ENCODE peak calls at places on chromosomes 12 and 14, in four cellular contexts. S is psoas muscle, U is heart right ventricle, H is ovary. J is an unnamed sample. For H3K4me1, the result is how much of the 10 kb centered on the place peaks cover.

GRCh38 chr12:104741072-104741471 is 217.0 kb downstream of the SLC41A2 start:
- DNase-seq in S (no peak), H (no peak), U (no peak), J (no peak)

GRCh38 chr14:74682169-74682952 is 30.5 kb downstream of the AREL1 start:
- DNase-seq in H (no peak), S (no peak), U (no peak), J (no peak)

GRCh38 chr14:88879016-88879415 is 54.6 kb downstream of the TTC8 start:
- DNase-seq in U (no peak), S (no peak), H (no peak), J (no peak)

GRCh38 chr14:63852817-63853730 is at the start of gene SYNE2:
- DNase-seq in S (peak), U (peak), H (peak), J (peak)

GRCh38 chr12:25045869-25046268 is 97.0 kb upstream of the BCAT1 start:
- DNase-seq in H (no peak), U (no peak), S (no peak), J (no peak)

GRCh38 chr12:102806592-102806991 is 110.5 kb downstream of the PAH start:
- DNase-seq in H (no peak), S (no peak), U (no peak), J (no peak)

GRCh38 chr12:108837680-108838079 is 19.7 kb downstream of the SSH1 start:
- DNase-seq in U (no peak), S (peak), H (no peak), J (no peak)

GRCh38 chr12:124744659-124745467 is 118.8 kb downstream of the SCARB1 start:
- DNase-seq in U (no peak), H (no peak), S (peak), J (no peak)

GRCh38 chr12:22287776-22288621 is 46.5 kb downstream of the ST8SIA1 start:
- DNase-seq in U (no peak), H (no peak), S (no peak), J (peak)

DNA sequence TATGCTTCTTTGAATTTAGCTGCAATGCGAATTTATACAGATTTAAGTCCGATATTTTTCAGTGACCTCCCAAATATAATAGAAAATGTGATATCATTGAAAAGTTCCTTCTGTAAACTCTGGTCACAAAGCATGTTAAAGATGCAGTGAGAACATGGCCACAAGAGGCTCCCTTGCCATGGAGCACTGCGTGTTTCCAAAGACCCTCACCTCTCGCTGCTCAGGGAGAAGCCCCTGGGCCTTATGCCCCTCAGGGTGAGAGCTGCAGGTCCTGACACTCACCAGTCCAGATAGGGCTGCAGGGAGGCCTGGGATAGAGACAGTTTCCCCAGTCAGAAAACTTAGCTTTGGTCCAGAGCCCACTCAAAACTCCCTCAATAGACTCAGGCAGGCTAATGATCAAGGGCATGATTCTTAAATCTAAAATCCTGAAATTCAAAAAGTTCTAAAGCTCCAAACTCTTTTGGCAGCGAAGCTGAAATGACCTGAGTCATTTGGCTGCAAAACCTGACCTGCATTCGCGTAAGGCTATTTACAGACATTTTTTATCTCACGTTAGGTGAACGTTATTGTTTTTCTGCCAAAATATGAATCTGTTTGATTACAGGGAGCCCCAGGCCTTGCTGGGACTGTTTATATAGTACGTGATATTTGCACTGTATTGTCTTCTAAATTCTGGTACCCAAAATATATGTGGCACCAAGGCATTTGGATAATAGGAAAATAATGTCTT is 67.8 kb downstream of the CAPZA3 start:
- DNase-seq in S (no peak), H (no peak), U (no peak), J (no peak)
- TF ChIP-seq CTCF in S (no peak), H (no peak), U (no peak), J (no peak)

DNA sequence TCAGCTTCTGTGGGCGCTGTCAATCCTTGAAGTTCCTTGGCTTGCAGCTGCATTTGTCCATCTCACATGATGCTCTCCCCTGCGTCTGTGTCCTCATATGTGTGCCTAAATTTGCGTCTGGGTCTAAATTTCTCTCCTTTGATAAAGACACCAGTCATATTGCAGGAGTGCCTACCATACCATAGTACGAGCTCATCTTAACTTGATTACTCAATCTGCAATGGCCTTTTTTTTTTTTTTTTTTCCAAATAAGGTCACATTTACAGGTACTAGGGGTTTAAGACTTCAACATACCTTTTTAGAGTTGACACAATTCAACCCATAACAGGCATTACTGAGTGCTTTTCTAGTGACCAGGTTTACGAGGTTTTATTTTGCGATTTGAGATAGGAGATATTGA is 233.3 kb upstream of the TBX3 start:
- DNase-seq in H (no peak), U (no peak), S (no peak), J (no peak)
- H3K4me1 ChIP-seq in H (under half), U (under half), S (under half), J (under half)

GRCh38 chr12:132444957-132445883 is 44.7 kb upstream of the FBRSL1 start:
- DNase-seq in U (no peak), H (no peak), S (no peak), J (no peak)
- H3K4me3 ChIP-seq in U (peak), H (peak), S (no peak), J (no peak)

GRCh38 chr12:6570264-6570887 is 2.3 kb upstream of the NOP2 start:
- DNase-seq in H (peak), S (peak), U (no peak), J (no peak)
- TF ChIP-seq CTCF in H (no peak), S (peak), U (peak), J (peak)

DNA sequence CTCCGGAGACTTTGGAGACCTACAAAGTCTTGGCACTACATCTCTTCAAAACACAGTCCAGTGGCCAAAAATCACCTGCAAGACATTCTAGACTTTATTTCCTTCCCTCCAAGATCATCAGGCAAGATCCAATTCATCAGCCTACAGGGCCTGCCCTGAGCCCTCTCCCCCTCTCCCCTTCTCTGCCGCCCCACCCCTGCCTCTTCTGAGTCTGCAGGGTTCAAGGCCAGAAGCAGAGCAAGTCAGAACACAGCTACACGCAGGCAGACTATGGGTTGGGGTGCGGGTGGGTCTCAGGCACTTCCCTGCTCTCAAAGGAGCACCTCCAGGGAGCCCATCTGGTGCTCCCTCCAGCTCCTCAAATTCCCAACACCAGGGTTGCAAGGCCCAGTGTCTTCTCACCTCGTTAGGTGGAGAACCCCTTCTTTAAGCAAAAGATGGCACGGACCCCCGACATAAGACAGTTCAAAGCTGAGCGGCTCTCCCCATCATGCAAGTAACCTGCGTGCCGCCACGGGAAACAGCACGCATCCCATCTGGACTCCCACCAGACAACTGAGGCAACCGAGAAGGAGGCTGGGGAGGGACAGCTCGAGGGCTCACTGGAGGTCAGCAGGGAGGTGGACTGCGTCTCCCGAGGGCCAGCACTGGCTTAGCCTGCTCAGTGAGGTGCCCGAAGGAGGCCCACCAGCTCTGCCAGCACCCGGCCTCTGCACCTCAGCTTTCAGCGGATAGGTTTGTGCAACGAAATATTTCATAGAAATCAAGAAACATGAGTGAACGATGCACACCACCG is 5.6 kb upstream of the INF2 start:
- DNase-seq in U (no peak), S (peak), H (no peak), J (no peak)
- H3K4me1 ChIP-seq in U (half or more), S (under half), H (under half), J (under half)

GRCh38 chr12:12909995-12910391 is 18.6 kb downstream of the GPRC5A start:
- DNase-seq in S (no peak), U (no peak), H (peak), J (no peak)

GRCh38 chr12:12915654-12916053 is 24.3 kb downstream of the GPRC5A start:
- DNase-seq in H (no peak), S (no peak), U (no peak), J (no peak)

GRCh38 chr12:12916135-12916956 is 25.0 kb downstream of the GPRC5A start:
- DNase-seq in S (peak), H (peak), U (peak), J (peak)

GRCh38 chr12:12909228-12909994 is 18.0 kb downstream of the GPRC5A start:
- DNase-seq in H (no peak), S (no peak), U (no peak), J (no peak)

GRCh38 chr12:12913626-12914388 is 22.4 kb downstream of the GPRC5A start:
- DNase-seq in H (no peak), S (no peak), U (no peak), J (peak)
- H3K4me3 ChIP-seq in H (no peak), S (no peak), U (no peak), J (no peak)

GRCh38 chr12:20144341-20144740 is 224.0 kb upstream of the PDE3A start:
- DNase-seq in H (no peak), S (no peak), U (no peak), J (no peak)

GRCh38 chr12:20148241-20148640 is 220.1 kb upstream of the PDE3A start:
- DNase-seq in H (no peak), U (no peak), S (no peak), J (no peak)

GRCh38 chr12:20140751-20141150 is 227.6 kb upstream of the PDE3A start:
- DNase-seq in H (no peak), U (no peak), S (no peak), J (no peak)

GRCh38 chr12:20142295-20142694 is 226.0 kb upstream of the PDE3A start:
- DNase-seq in S (no peak), H (no peak), U (no peak), J (no peak)

GRCh38 chr12:20142956-20143355 is 225.4 kb upstream of the PDE3A start:
- DNase-seq in U (no peak), H (no peak), S (no peak), J (no peak)
- TF ChIP-seq CTCF in U (no peak), H (no peak), S (no peak), J (peak)

GRCh38 chr14:91387996-91388395 is 29.6 kb downstream of the CCDC88C start:
- DNase-seq in U (no peak), H (no peak), S (no peak), J (no peak)
- H3K4me1 ChIP-seq in U (under half), H (under half), S (under half), J (under half)

GRCh38 chr14:23035303-23036164 is 834 bp upstream of the PSMB5 start:
- DNase-seq in U (no peak), H (no peak), S (no peak), J (no peak)

GRCh38 chr14:23030936-23031335 is 3.8 kb downstream of the PSMB5 start:
- DNase-seq in S (no peak), U (no peak), H (no peak), J (no peak)

GRCh38 chr14:23040100-23040499 is 1.9 kb upstream of the PSMB11 start:
- DNase-seq in S (no peak), U (no peak), H (no peak), J (no peak)

GRCh38 chr14:23033801-23034497 is 751 bp downstream of the PSMB5 start:
- DNase-seq in S (no peak), H (no peak), U (no peak), J (no peak)

DNA sequence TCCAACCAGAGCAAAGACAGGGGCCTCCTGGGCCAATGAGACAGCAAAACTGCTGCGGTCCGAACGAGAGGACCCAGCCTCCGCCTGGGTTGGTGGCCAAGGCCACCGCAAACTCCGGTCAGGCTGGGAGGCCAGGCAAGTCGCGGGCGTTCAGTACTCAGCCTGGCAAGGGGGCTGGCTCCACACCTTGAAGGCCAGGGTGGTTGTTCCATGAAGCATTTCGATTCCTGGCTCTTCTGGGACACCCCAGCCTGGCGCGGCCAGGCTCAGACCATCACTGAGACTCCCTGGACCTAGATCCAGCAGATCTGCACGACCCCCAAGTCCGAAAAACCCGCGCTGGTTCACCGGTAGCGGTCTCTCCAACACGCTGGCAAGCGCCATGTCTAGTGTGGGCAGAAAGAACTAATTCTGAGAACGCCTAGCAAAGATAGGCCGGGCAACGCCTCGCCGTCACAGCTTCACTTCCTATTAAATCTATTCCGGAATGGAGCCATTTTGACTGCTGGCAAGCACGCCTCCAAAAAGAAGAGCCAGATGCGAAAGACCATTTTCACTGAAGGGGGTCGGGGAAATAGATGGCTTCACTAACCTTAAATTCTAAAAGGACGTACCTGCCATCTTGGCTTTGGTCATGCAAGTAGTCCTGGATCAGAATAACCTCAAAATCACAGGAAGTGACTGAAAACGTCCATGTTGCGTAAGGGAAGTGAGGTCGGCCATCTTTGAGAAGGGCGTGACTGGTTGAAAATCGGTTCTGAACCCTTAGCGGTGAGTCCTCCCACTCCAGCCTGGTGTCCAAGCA is at the start of gene PSMB5:
- DNase-seq in U (peak), H (peak), S (peak), J (peak)
- H3K4me3 ChIP-seq in U (peak), H (peak), S (peak), J (peak)

J was measured in cardiac muscle cell.